ENCODE peak calls at places on chromosomes 1 and 21, in ten cellular contexts. T is stimulated activated CD8-positive, alpha-beta memory T cell treated with anti-CD3 and anti-CD28 coated beads, Interleukin-4, amount 100 ng/mL, for 24 hours; F is central memory CD4-positive, alpha-beta T cell; U is DND-41; C is NCI-H510A; Z is cardiac muscle cell; S is neural progenitor cell; Y is endodermal cell; N is NCI-H1436; A is pulmonary artery endothelial cell. W is an unnamed sample.

GRCh38 chr1:169557131-169557530 is 29.1 kb downstream of the F5 start:
- DNase-seq in S (peak; percentile 17), A (no peak), C (no peak), Y (no peak), Z (no peak), T (no peak), F (no peak), U (no peak), N (no peak), W (no peak)

GRCh38 chr1:22520871-22521270 is 42.4 kb upstream of the EPHA8 start:
- DNase-seq in T (no peak), S (no peak), U (no peak), N (no peak), Y (no peak), Z (no peak), F (no peak), A (no peak), C (no peak), W (no peak)

GRCh38 chr1:1671365-1672119 is 12.7 kb upstream of the CDK11B start:
- DNase-seq in Y (no peak), C (no peak), Z (no peak), N (no peak), F (no peak), U (no peak), T (no peak), S (no peak), A (no peak), W (no peak)

GRCh38 chr21:25855591-25855990 is 120.8 kb downstream of the GABPA start:
- DNase-seq in C (no peak), S (no peak), Z (no peak), T (no peak), U (no peak), F (no peak), N (no peak), Y (no peak), A (no peak), W (no peak)

GRCh38 chr1:165306543-165307434 is 49.7 kb downstream of the LMX1A start:
- DNase-seq in F (no peak), Z (no peak), C (no peak), U (no peak), A (no peak), Y (no peak), S (peak; percentile 21), T (no peak), N (no peak), W (no peak)

GRCh38 chr1:159786465-159786864 is 5.7 kb downstream of the DUSP23 start:
- DNase-seq in A (no peak), C (no peak), N (no peak), Z (no peak), U (no peak), Y (no peak), F (no peak), S (no peak), T (no peak), W (no peak)

GRCh38 chr1:81800741-81801031 is at the start of gene ADGRL2:
- DNase-seq in U (no peak), S (no peak), F (no peak), A (no peak), Y (peak; percentile 85), T (no peak), Z (no peak), C (no peak), N (peak; percentile 43), W (peak; percentile 74)

GRCh38 chr1:2532485-2533160 is 2.6 kb upstream of the HES5 start:
- DNase-seq in C (no peak), F (no peak), A (no peak), S (peak; percentile 60), U (no peak), Z (no peak), N (no peak), T (no peak), Y (no peak), W (no peak)

GRCh38 chr1:160544647-160545046 is 21.6 kb upstream of the SLAMF6 start:
- DNase-seq in S (peak; percentile 33), U (peak; percentile 53), T (no peak), C (no peak), F (peak; percentile 47), Z (no peak), Y (no peak), A (no peak), N (no peak), W (no peak)

GRCh38 chr1:32702599-32703478 is at the start of gene SYNC:
- DNase-seq in T (no peak), Y (peak; percentile 67), Z (peak; percentile 60), S (peak; percentile 58), U (no peak), F (no peak), N (no peak), A (no peak), C (no peak), W (no peak)

GRCh38 chr1:34590211-34590623 is 164.6 kb upstream of the GJB5 start:
- DNase-seq in N (peak; percentile 89), S (peak; percentile 33), C (peak; percentile 100), Y (peak; percentile 91), T (no peak), Z (no peak), U (peak; percentile 9), F (no peak), A (no peak), W (peak; percentile 89)

GRCh38 chr1:178301141-178301540 is 195.6 kb downstream of the CLEC20A start:
- DNase-seq in C (no peak), Z (no peak), U (no peak), F (no peak), A (no peak), Y (no peak), T (no peak), N (no peak), S (no peak), W (no peak)

GRCh38 chr1:150507912-150508864 is at the start of gene ECM1:
- DNase-seq in S (no peak), C (no peak), U (peak; percentile 20), A (peak; percentile 26), T (no peak), N (no peak), F (no peak), Z (no peak), Y (peak; percentile 68), W (no peak)

GRCh38 chr1:82318921-82319320 is 518.2 kb downstream of the ADGRL2 start:
- DNase-seq in Z (no peak), C (no peak), S (no peak), N (no peak), A (no peak), U (no peak), Y (no peak), T (no peak), F (no peak), W (no peak)

GRCh38 chr1:8395433-8395866 is 77.5 kb downstream of the SLC45A1 start:
- DNase-seq in S (no peak), T (no peak), C (no peak), A (no peak), Y (no peak), U (peak; percentile 54), F (peak; percentile 41), N (no peak), Z (no peak), W (no peak)

GRCh38 chr1:154496381-154496780 is 5.6 kb upstream of the TDRD10 start:
- DNase-seq in Z (peak; percentile 60), F (no peak), T (no peak), A (no peak), U (no peak), Y (peak; percentile 29), C (no peak), S (no peak), N (no peak), W (no peak)

GRCh38 chr1:85465099-85465790 is at the start of gene DDAH1:
- DNase-seq in C (peak; percentile 96), A (no peak), T (no peak), S (peak; percentile 86), U (no peak), Y (peak; percentile 86), F (no peak), N (peak; percentile 69), Z (peak; percentile 75), W (peak; percentile 74)

GRCh38 chr1:39491146-39491921 is at the start of gene BMP8A:
- DNase-seq in Y (peak; percentile 92), A (no peak), T (peak; percentile 59), C (peak; percentile 99), S (peak; percentile 87), U (peak; percentile 58), F (peak; percentile 71), Z (peak; percentile 81), N (peak; percentile 62), W (peak; percentile 82)

GRCh38 chr1:111399792-111400610 is 27.5 kb downstream of the OVGP1 start:
- DNase-seq in Y (peak; percentile 82), U (peak; percentile 63), A (no peak), Z (peak; percentile 68), F (peak; percentile 24), S (peak; percentile 67), N (peak; percentile 29), C (no peak), T (peak; percentile 4), W (no peak)

GRCh38 chr1:82517586-82517985 is 716.9 kb downstream of the ADGRL2 start:
- DNase-seq in S (peak; percentile 63), F (no peak), A (no peak), U (no peak), Y (peak; percentile 75), Z (peak; percentile 48), N (no peak), T (no peak), C (no peak), W (peak; percentile 62)

GRCh38 chr1:203968728-203969127 is 104.2 kb upstream of the SOX13 start:
- DNase-seq in N (peak; percentile 1), S (no peak), A (no peak), Y (no peak), U (no peak), C (no peak), T (no peak), Z (no peak), F (no peak), W (no peak)

GRCh38 chr1:9801909-9802308 is 21.9 kb downstream of the CLSTN1 start:
- DNase-seq in F (no peak), U (no peak), A (no peak), S (no peak), T (no peak), Z (no peak), C (no peak), Y (no peak), N (no peak), W (no peak)

GRCh38 chr1:200968469-200969410 is 54.8 kb downstream of the KIF21B start:
- DNase-seq in A (no peak), N (no peak), S (no peak), Y (no peak), C (no peak), Z (no peak), T (no peak), F (no peak), U (no peak), W (no peak)

GRCh38 chr21:17610862-17611261 is 1.8 kb downstream of the BTG3 start:
- DNase-seq in N (no peak), S (no peak), C (no peak), U (no peak), Z (no peak), T (no peak), F (no peak), Y (no peak), A (no peak), W (no peak)

W was measured in H9.